ENCODE peak calls at places on chromosomes 2 and 18, in five cellular contexts. R, C, D, S and Y are unnamed samples.

GRCh38 chr2:223532712-223533111 is 69.4 kb downstream of the SCG2 start:
- DNase-seq in C (no peak), R (no peak), S (no peak), D (no peak), Y (no peak)

GRCh38 chr2:107595749-107596148 is 230.9 kb upstream of the RGPD4 start:
- DNase-seq in S (no peak), C (no peak), R (no peak), D (no peak), Y (no peak)

GRCh38 chr2:101617188-101617587 is 80.3 kb upstream of the MAP4K4 start:
- DNase-seq in C (no peak), D (no peak), R (no peak), S (no peak), Y (no peak)

GRCh38 chr2:85713836-85714235 is 19.7 kb downstream of the GNLY start:
- DNase-seq in C (no peak), D (no peak), R (no peak), S (no peak), Y (no peak)

GRCh38 chr2:115946341-115946740 is 1503.9 kb downstream of the DPP10 start:
- DNase-seq in D (no peak), R (no peak), S (no peak), C (no peak), Y (no peak)

GRCh38 chr2:106124787-106125549 is 69.1 kb downstream of the UXS1 start:
- DNase-seq in R (no peak), S (no peak), D (no peak), C (no peak), Y (peak)

GRCh38 chr18:49924293-49924983 is 111.1 kb upstream of the ACAA2 start:
- DNase-seq in C (no peak), D (no peak), R (no peak), S (no peak), Y (no peak)

GRCh38 chr2:207394203-207394741 is 135.5 kb upstream of the CREB1 start:
- DNase-seq in R (no peak), C (no peak), D (no peak), S (no peak), Y (peak)

DNA sequence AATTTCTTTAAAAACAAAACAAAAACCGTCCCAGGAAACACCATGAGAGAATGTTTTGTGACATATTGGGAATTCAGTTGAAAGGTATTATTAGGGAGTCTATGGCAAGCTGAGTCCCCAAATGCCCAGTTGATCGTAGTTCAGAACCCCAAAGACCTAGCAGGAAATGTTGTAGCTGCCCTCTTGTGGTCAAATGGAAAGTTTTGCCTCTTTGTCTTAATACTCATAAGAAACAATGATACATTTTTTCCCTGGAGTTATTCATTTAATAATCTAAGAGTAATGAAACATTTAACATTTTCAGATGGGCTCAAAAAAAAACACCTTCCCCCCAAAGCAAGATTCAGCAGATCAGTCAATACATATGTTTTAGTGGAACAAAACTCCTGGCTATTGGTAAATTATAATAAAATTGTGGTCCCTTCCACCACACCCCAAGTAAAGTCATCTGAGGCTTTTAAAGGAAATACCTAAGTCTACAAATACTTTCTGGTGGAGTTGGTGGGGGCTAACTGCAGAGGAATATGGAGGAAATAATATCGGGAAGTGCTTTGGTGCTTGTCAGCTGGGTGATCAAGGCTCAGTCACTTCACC is 37.8 kb upstream of the EFEMP1 start:
- DNase-seq in S (no peak), C (peak), R (peak), D (no peak), Y (peak)
- TF ChIP-seq CTCF in S (no peak), C (peak), R (peak), D (peak), Y (peak)

GRCh38 chr2:2157400-2157799 is 173.7 kb downstream of the MYT1L start:
- DNase-seq in R (no peak), C (no peak), D (no peak), S (no peak), Y (no peak)

GRCh38 chr2:2158176-2158826 is 172.8 kb downstream of the MYT1L start:
- DNase-seq in S (no peak), R (no peak), C (no peak), D (no peak), Y (no peak)

GRCh38 chr2:2159336-2159735 is 171.7 kb downstream of the MYT1L start:
- DNase-seq in S (no peak), D (no peak), R (no peak), C (no peak), Y (no peak)

GRCh38 chr2:2158915-2159314 is 172.2 kb downstream of the MYT1L start:
- DNase-seq in S (no peak), R (no peak), C (no peak), D (no peak), Y (no peak)

GRCh38 chr2:2156881-2157280 is 174.2 kb downstream of the MYT1L start:
- DNase-seq in D (no peak), S (no peak), C (no peak), R (no peak), Y (no peak)
- H3K27ac ChIP-seq in D (no peak), S (no peak), C (no peak), R (no peak), Y (no peak)

DNA sequence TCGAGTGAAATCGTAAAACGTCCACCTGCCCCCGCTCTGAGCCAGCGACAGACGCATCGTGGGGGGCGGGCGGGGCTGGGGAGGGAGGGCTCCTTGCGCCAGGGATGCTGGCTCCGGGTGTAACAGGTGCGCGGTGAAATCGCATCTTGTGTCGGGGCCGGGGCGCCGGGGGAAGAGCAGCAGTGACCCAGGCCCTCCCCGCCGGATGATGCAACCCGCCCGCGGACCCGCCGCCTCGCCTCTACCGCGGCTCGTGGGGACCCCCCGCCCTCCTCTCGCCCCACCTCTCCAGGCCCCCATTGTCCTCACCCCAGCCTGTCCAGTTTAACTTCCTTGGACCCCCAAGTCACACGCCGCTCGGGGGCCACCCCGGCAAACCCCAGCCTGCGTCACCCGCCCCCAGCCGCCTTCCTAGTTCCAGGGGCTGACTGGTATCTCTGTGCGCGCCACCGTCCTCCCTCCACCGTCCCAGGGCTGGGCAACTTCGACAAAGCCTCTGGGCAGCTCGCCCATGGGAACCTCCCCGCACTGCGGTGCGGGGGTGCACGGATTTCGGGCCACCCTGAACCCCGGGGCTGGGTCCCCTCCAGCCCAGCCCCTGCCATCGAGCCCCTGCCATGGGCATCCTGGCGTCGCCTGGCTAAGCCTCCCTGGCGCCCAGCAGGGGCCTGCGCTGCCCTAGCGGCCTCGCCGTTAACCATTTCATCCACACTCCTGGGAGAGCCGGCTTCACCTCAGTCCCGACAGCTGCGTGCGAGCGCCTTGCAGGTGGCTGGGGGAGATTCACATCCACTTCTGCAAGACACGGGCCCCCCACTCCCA is 799 bp upstream of the KIF1A start:
- DNase-seq in C (no peak), R (no peak), S (no peak), D (no peak), Y (no peak)
- TF ChIP-seq CTCF in C (no peak), R (no peak), S (no peak), D (no peak), Y (no peak)

DNA sequence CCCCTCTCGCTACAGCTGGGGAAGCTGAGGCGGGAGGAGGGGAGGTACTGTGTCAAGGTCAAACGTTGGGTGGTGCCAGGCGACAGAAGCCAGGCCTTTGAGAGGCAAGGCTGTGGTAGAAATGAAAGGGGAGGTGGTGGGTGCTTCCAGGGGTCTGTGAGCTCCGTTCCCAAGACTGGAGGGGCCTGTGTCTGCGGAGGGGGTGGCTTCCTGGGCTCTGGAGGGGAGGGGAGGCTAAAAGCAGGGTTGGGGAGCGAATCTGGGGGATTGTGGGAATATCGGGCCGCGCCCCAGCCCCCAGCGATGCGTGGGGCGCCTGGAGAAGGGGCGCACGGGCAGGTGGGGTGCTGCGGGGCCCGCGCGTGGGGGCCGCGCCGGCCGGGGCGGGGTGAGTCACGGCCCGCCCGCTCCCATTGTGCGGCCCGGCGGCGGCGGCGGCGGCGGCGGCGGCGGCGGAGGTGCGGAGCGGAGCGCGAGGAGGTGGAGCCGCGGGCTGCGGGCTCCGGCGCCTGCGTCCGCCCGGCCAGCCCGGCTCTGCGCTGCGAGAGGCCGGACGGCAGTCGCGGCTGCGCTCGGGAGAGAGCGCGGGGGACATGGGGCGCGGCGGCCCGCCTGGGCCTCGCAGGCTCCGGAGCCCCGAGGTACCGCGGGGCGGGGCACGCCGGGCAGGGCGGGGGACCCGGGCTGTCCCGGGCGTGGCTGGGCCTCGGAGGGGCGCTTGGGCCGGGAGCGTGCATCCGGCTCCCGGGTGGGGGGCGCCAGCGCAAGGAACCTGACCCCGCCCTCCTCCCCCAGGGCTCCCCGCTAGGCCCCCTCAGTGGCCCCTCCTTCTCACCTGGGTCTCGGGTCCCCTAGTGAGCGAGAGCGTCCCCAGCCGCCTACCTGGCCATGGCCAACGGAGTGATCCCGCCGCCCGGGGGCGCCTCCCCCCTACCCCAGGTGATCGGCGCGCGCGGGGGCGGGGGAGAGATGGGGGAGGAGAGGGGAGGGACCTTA is at the start of gene SLC4A3:
- DNase-seq in R (no peak), C (peak), D (no peak), S (no peak), Y (peak)
- H3K27ac ChIP-seq in R (peak), C (no peak), D (peak), S (no peak), Y (peak)

DNA sequence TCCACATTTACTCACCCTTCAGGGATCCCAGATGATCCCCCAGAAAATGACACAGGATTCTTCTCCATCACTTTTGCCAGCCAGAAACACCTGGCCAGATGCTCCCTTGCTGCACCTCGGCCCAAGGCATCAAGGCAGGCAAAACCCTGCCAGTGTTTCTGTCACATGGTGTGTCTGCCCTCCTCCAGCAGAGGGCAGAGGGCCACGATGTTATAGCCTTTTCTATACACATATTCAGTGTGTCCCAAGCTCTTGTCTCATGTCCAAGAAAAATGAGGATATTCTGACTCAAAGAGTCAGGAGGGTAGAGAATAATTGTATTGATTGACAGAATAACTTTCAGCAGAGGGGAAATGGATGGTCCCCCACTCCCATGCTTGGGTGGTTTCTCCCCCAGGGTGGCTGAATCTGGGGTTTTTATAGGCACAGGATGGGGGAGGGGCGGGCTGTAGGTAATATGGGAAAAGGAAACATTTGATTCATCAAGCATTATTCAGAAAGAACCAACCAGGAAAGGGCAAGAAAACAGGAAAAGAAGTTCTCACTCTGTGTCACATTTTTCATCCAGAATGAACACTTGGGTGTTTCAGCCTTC is 933.9 kb downstream of the TRIB2 start:
- DNase-seq in R (no peak), C (no peak), D (no peak), S (no peak), Y (no peak)
- TF ChIP-seq CTCF in R (no peak), C (no peak), D (no peak), S (no peak), Y (no peak)

DNA sequence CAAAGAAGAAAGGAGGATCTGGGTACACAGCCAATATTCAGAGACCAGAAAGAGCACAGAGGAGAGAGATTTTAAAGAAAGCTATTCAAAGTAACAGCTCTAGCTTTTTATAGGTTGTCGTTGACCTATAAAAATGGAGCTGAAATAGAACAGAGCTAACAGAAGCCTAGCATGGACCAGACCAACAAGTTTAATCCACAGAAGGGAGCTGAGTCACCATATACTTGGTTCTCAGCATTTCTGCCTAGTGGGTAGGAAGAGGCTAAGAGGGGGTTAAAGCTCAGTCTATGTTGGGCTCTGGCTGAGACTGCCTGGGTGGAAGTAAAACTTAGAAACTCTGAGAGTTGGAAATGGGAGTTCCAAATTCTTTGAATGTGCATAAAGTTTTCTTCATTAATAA is 678.0 kb upstream of the CDH2 start:
- DNase-seq in D (no peak), S (no peak), R (no peak), C (no peak), Y (no peak)
- H3K27ac ChIP-seq in D (no peak), S (peak), R (no peak), C (no peak), Y (no peak)

GRCh38 chr2:229718057-229718456 is 3.7 kb upstream of the DNER start:
- DNase-seq in D (no peak), S (no peak), C (no peak), R (no peak), Y (no peak)

GRCh38 chr2:229714080-229714735 is at the start of gene DNER:
- DNase-seq in D (peak), C (no peak), S (no peak), R (no peak), Y (peak)

GRCh38 chr2:229714736-229715541 is 584 bp upstream of the DNER start:
- DNase-seq in D (peak), C (no peak), R (no peak), S (peak), Y (peak)

GRCh38 chr2:229713371-229714079 is 830 bp downstream of the DNER start:
- DNase-seq in C (no peak), D (peak), R (no peak), S (no peak), Y (peak)

GRCh38 chr2:229715895-229716507 is 1.6 kb upstream of the DNER start:
- DNase-seq in C (no peak), S (no peak), D (peak), R (peak), Y (peak)
- TF ChIP-seq CTCF in C (no peak), S (no peak), D (peak), R (peak), Y (peak)

GRCh38 chr2:238461051-238461450 is 34.3 kb downstream of the ASB1 start:
- DNase-seq in S (no peak), C (no peak), R (no peak), D (no peak), Y (no peak)

GRCh38 chr2:238456966-238457926 is 30.5 kb downstream of the ASB1 start:
- DNase-seq in C (no peak), D (no peak), S (no peak), R (no peak), Y (no peak)

GRCh38 chr2:238457927-238458324 is 31.2 kb downstream of the ASB1 start:
- DNase-seq in S (no peak), C (no peak), R (no peak), D (no peak), Y (no peak)

GRCh38 chr2:238458641-238459040 is 31.9 kb downstream of the ASB1 start:
- DNase-seq in C (no peak), S (no peak), D (no peak), R (no peak), Y (no peak)

DNA sequence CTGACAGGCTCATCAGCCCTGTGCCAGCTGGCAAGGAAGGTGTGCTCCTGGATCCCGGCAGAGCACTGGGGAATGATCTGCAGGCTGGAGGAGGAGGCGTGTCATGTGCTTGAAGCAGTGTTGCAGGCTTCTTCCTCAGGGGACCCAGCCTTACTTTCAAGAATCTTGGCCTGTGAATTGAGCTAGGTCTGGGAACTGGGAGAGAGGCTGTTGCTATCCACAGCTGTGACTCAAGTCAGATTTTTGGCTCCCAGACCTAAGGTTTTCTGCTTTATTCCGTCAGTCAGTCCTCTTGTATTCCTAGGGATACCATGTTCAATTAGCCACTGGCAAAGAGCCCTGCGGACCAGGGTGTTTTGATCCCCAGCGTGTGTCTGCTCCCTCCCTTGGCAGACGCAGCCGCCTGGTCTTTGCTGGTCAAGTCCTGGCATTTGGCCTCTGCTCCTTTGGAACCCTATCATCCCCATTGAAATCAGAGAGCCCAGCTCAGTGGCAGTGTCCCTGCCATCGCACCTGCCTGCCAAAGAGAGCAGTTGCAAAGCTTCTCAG is 32.4 kb downstream of the ASB1 start:
- DNase-seq in S (peak), D (no peak), R (no peak), C (peak), Y (no peak)
- H3K27ac ChIP-seq in S (peak), D (no peak), R (no peak), C (peak), Y (peak)

GRCh38 chr18:45014047-45014501 is 333.4 kb downstream of the SETBP1 start:
- DNase-seq in S (no peak), R (no peak), D (no peak), C (peak), Y (peak)
- TF ChIP-seq CTCF in S (peak), R (no peak), D (peak), C (no peak), Y (no peak)